ENCODE peak calls at places on chromosomes 5 and 9, in six cellular contexts. B, C, L, P, S and A are unnamed samples.

GRCh38 chr9:19999491-20000057 is 210.7 kb upstream of the SLC24A2 start:
- DNase-seq in B (no peak), C (no peak), L (peak), P (no peak), S (peak), A (no peak)

GRCh38 chr9:91693226-91693625 is 256.8 kb downstream of the ROR2 start:
- DNase-seq in B (no peak), C (no peak), L (no peak), P (no peak), S (no peak), A (no peak)

GRCh38 chr5:123382252-123382651 is 41.0 kb downstream of the CEP120 start:
- DNase-seq in B (no peak), C (no peak), L (no peak), P (no peak), S (no peak), A (no peak)

GRCh38 chr5:176438959-176439757 is 9.0 kb upstream of the FAF2 start:
- DNase-seq in B (no peak), C (no peak), L (peak), P (no peak), S (no peak), A (no peak)

GRCh38 chr9:68876265-68876664 is 137.6 kb downstream of the PRKACG start:
- DNase-seq in B (no peak), C (no peak), L (no peak), P (no peak), S (no peak), A (no peak)

GRCh38 chr5:20556364-20556763 is 568.4 kb upstream of the CDH18 start:
- DNase-seq in B (no peak), C (no peak), L (peak), P (no peak), S (no peak), A (no peak)

GRCh38 chr5:57033503-57033902 is 81.6 kb upstream of the MIER3 start:
- DNase-seq in B (no peak), C (no peak), L (no peak), P (no peak), S (no peak), A (no peak)

GRCh38 chr9:121269888-121270254 is 1.9 kb downstream of the GSN start:
- DNase-seq in B (no peak), C (no peak), L (peak), P (no peak), S (no peak), A (no peak)